ENCODE peak calls at places on chromosomes 12 and 14, in ten cellular contexts. Y, E, Q, C, N, T, Z, H, K and M are unnamed samples.

GRCh38 chr14:72682188-72682587 is 211.7 kb downstream of the DPF3 start:
- DNase-seq in T (no peak), E (no peak), C (peak; percentile 17), Z (peak; percentile 47), Y (no peak), H (no peak), K (peak; percentile 91), N (no peak), Q (peak; percentile 76), M (no peak)

GRCh38 chr12:93883436-93884154 is 206.4 kb downstream of the CRADD start:
- DNase-seq in H (no peak), N (no peak), C (peak; percentile 56), Q (peak; percentile 85), K (peak; percentile 91), T (no peak), Z (peak; percentile 42), Y (no peak), E (no peak), M (no peak)

GRCh38 chr12:8554451-8555195 is 13.9 kb upstream of the CLEC4E start:
- DNase-seq in Z (peak; percentile 11), E (no peak), C (peak; percentile 30), H (no peak), Q (peak; percentile 30), N (no peak), Y (no peak), T (no peak), K (no peak), M (no peak)

GRCh38 chr12:122979001-122979907 is 1.2 kb upstream of the ARL6IP4 start:
- DNase-seq in C (no peak), Q (no peak), Y (no peak), E (no peak), N (no peak), T (no peak), H (no peak), Z (no peak), K (no peak), M (no peak)

GRCh38 chr12:108939594-108939993 is 59.7 kb downstream of the DAO start:
- DNase-seq in E (no peak), T (no peak), Y (no peak), C (peak; percentile 6), Q (peak; percentile 11), H (no peak), N (no peak), K (no peak), Z (peak; percentile 6), M (no peak)

GRCh38 chr14:89466460-89466859 is 49.4 kb upstream of the FOXN3 start:
- DNase-seq in Z (no peak), C (no peak), E (no peak), K (no peak), T (no peak), Q (no peak), H (no peak), N (no peak), Y (no peak), M (no peak)

GRCh38 chr12:124684496-124684895 is 117.1 kb upstream of the NCOR2 start:
- DNase-seq in H (no peak), Y (no peak), T (no peak), Z (no peak), Q (no peak), K (no peak), N (no peak), E (no peak), C (no peak), M (no peak)

GRCh38 chr12:18546399-18546798 is 191.4 kb downstream of the PLCZ1 start:
- DNase-seq in T (no peak), Q (peak; percentile 85), K (peak; percentile 63), N (no peak), Z (peak; percentile 83), Y (no peak), E (no peak), C (peak; percentile 10), H (no peak), M (no peak)

GRCh38 chr12:107131832-107132616 is 38.7 kb upstream of the CRY1 start:
- DNase-seq in H (no peak), Z (peak; percentile 70), N (no peak), Q (peak; percentile 64), Y (peak; percentile 10), C (peak; percentile 71), E (no peak), K (peak; percentile 61), T (no peak), M (peak; percentile 11)

GRCh38 chr12:107135177-107135576 is 41.8 kb upstream of the CRY1 start:
- DNase-seq in Q (no peak), K (no peak), T (no peak), E (no peak), Z (no peak), C (no peak), N (no peak), Y (no peak), H (no peak), M (no peak)

GRCh38 chr12:107130830-107131760 is 37.7 kb upstream of the CRY1 start:
- DNase-seq in H (no peak), Z (no peak), C (no peak), E (no peak), N (no peak), Q (no peak), T (no peak), K (no peak), Y (no peak), M (no peak)

GRCh38 chr12:107134558-107134957 is 41.2 kb upstream of the CRY1 start:
- DNase-seq in C (no peak), E (no peak), Y (no peak), K (no peak), H (no peak), N (no peak), Z (no peak), Q (peak; percentile 25), T (no peak), M (no peak)

DNA sequence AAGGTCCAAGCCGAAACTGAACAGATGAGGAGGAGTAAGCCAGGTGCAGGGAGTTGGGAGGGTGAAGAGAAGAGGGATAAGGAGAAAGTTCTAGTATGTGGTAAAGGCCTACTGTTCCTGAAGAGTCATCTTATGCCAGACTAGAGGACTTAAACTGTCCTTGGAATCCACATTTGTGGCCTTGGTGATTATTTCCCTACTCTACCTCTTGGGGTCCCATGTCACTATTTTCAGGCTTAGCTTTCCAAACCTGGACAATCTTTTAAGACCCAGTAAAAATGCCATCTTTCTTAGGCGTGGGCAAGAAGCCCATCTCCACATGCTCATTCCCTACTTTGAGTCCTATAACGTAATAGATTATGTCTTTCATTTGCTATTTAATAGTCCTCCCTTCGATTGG is 40.1 kb upstream of the CRY1 start:
- DNase-seq in E (no peak), Q (no peak), K (no peak), N (no peak), T (no peak), Y (no peak), C (no peak), Z (no peak), H (no peak), M (no peak)
- TF ChIP-seq CTCF in E (no peak), Q (no peak), K (no peak), N (no peak), T (no peak), Y (no peak), C (no peak), Z (no peak), H (no peak), M (peak; percentile 15)

GRCh38 chr14:22607291-22607690 is 9.2 kb downstream of the ABHD4 start:
- DNase-seq in Z (no peak), H (no peak), C (peak; percentile 37), N (no peak), Y (no peak), T (no peak), K (peak; percentile 74), E (no peak), Q (no peak), M (no peak)

GRCh38 chr14:22614240-22614799 is 16.2 kb downstream of the ABHD4 start:
- DNase-seq in K (peak; percentile 99), T (peak; percentile 61), C (peak; percentile 96), E (no peak), Z (peak; percentile 87), Y (no peak), H (peak; percentile 24), N (no peak), Q (peak; percentile 83), M (no peak)

GRCh38 chr14:22613736-22614239 is 15.7 kb downstream of the ABHD4 start:
- DNase-seq in E (no peak), Q (no peak), Z (no peak), C (no peak), Y (no peak), K (no peak), H (no peak), T (no peak), N (no peak), M (no peak)

GRCh38 chr14:22610931-22611330 is 12.8 kb downstream of the ABHD4 start:
- DNase-seq in C (no peak), Q (no peak), E (no peak), N (no peak), Y (no peak), Z (no peak), T (no peak), K (peak; percentile 67), H (no peak), M (no peak)

DNA sequence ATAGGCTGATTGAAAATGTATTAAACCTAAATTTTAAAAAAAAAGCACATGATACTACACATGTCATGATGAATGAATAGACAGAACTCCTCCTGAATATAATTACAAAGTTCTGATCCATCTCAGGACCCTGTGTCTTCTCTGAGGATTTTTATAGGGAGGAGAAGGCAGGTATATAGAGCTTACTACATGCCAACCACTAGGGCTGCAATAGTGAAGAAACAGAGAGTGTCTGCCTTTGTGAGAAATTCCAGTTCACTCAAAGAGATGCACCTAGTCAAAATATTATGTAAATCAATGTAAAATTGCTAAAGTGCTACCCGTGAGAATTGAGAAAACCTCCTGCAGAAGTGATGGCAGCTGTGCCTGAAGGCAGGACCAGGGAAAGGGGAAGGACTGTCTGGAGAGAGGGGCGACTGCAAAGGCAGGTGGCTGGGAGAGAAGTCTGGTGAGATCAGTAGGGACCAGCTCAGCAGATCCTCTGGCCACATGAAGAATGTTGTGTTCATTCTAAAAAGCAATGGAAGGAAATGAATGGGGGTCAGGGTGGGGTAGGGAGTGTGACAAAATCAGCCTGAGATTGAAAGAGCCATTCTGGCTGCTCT is 15.1 kb downstream of the ABHD4 start:
- DNase-seq in Y (no peak), K (peak; percentile 36), H (no peak), Z (no peak), C (peak; percentile 15), N (no peak), Q (no peak), E (no peak), T (no peak), M (no peak)
- TF ChIP-seq CTCF in Y (no peak), K (peak; percentile 47), H (no peak), Z (no peak), C (no peak), N (no peak), Q (no peak), E (no peak), T (no peak), M (no peak)

GRCh38 chr12:45268672-45269406 is 52.9 kb downstream of the ANO6 start:
- DNase-seq in Y (no peak), C (peak; percentile 89), N (no peak), K (peak; percentile 90), H (peak; percentile 18), T (peak; percentile 95), Z (peak; percentile 82), Q (peak; percentile 87), E (peak; percentile 68), M (no peak)
- TF ChIP-seq CTCF in Y (no peak), C (peak; percentile 52), N (peak; percentile 14), K (peak; percentile 57), H (peak; percentile 30), T (peak; percentile 48), Z (peak; percentile 44), Q (peak; percentile 44), E (peak; percentile 41), M (peak; percentile 58)

GRCh38 chr14:20440465-20440864 is 4.5 kb upstream of the KLHL33 start:
- DNase-seq in T (no peak), Z (no peak), H (no peak), Y (no peak), K (no peak), Q (no peak), E (no peak), N (no peak), C (no peak), M (no peak)

GRCh38 chr14:20436363-20436755 is 393 bp upstream of the KLHL33 start:
- DNase-seq in C (peak; percentile 61), Z (peak; percentile 58), E (no peak), Q (peak; percentile 76), T (no peak), N (no peak), K (peak; percentile 77), H (no peak), Y (no peak), M (no peak)

GRCh38 chr14:20441466-20441865 is 5.5 kb upstream of the KLHL33 start:
- DNase-seq in N (no peak), E (no peak), Y (no peak), Q (no peak), C (no peak), K (no peak), T (no peak), H (no peak), Z (no peak), M (no peak)

GRCh38 chr14:20438664-20439063 is 2.7 kb upstream of the KLHL33 start:
- DNase-seq in T (no peak), Z (no peak), E (no peak), Q (no peak), K (no peak), N (no peak), Y (no peak), C (no peak), H (no peak), M (no peak)

DNA sequence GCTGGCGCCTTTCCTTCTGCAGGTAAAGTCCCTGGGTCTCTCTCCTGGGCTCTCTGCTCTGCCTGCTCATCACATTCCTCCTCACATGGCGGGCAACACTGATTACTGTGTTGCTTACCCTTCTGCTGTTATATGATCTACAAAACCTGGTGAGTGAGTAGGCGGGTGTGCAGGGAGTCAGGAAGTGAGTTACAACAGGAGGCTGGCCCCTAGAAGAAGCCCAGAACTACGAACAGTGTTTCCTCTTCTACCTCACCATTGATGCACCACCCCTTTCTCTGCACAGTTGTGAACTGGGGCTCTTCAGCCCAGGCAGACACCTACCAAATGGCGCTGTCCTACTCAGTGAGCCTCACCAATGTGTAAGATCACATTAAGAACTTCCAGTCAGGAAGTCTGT is 4.9 kb upstream of the KLHL33 start:
- DNase-seq in K (no peak), N (no peak), H (no peak), C (no peak), Y (no peak), E (no peak), Q (peak; percentile 16), T (no peak), Z (no peak), M (no peak)
- TF ChIP-seq CTCF in K (no peak), N (no peak), H (no peak), C (no peak), Y (no peak), E (no peak), Q (no peak), T (no peak), Z (no peak), M (no peak)